ENCODE peak calls at places on chromosomes 4 and X, in four cellular contexts. R is activated T-cell treated with anti-CD3 and anti-CD28 coated beads, Interleukin-2, amount 50 U/mL, for 48 hours; N is cerebellar cortex; S is IMR-90. W is an unnamed sample.

GRCh38 chr4:87679449-87680169 is 29.5 kb downstream of the DMP1 start:
- DNase-seq in R (peak), N (peak), S (peak), W (peak)

GRCh38 chr4:25377572-25377882 is 464 bp downstream of the ANAPC4 start:
- DNase-seq in R (no peak), N (no peak), S (no peak), W (no peak)

GRCh38 chr4:157918036-157918832 is 254.6 kb downstream of the GASK1B start:
- DNase-seq in R (no peak), N (no peak), S (no peak), W (no peak)

GRCh38 chr4:144732584-144733130 is 86.7 kb downstream of the HHIP start:
- DNase-seq in R (no peak), N (no peak), S (peak), W (no peak)

GRCh38 chrX:152573866-152574265 is 63.8 kb upstream of the GABRQ start:
- DNase-seq in R (no peak), N (no peak), S (no peak), W (no peak)

GRCh38 chr4:101068115-101068514 is 279.2 kb downstream of the PPP3CA start:
- DNase-seq in R (no peak), N (peak), S (no peak), W (no peak)

GRCh38 chrX:24283122-24283789 is 30.6 kb downstream of the SUPT20HL2 start:
- DNase-seq in R (no peak), N (no peak), S (no peak), W (no peak)

GRCh38 chrX:41131766-41132165 is 46.5 kb downstream of the USP9X start:
- DNase-seq in R (no peak), N (no peak), S (no peak), W (no peak)

GRCh38 chr4:75672461-75673026 is 667 bp downstream of the G3BP2 start:
- DNase-seq in R (peak), N (peak), S (peak), W (peak)

GRCh38 chrX:17812763-17813162 is 48.3 kb downstream of the RAI2 start:
- DNase-seq in R (no peak), N (peak), S (no peak), W (no peak)

GRCh38 chr4:184328022-184328736 is 110.5 kb upstream of the ENPP6 start:
- DNase-seq in R (no peak), N (no peak), S (no peak), W (no peak)

GRCh38 chr4:153542835-153543234 is 76.7 kb downstream of the TMEM131L start:
- DNase-seq in R (no peak), N (no peak), S (no peak), W (no peak)

GRCh38 chrX:103488332-103488731 is 31.0 kb downstream of the RAB40A start:
- DNase-seq in R (no peak), N (peak), S (no peak), W (no peak)

GRCh38 chr4:70945046-70945445 is 42.9 kb downstream of the MOB1B start:
- DNase-seq in R (no peak), N (no peak), S (peak), W (no peak)

GRCh38 chrX:39972340-39972739 is 125.4 kb downstream of the BCOR start:
- DNase-seq in R (no peak), N (no peak), S (peak), W (peak)

GRCh38 chr4:37549003-37549402 is 137.2 kb downstream of the RELL1 start:
- DNase-seq in R (no peak), N (no peak), S (peak), W (peak)

GRCh38 chrX:103584606-103585005 is 709 bp upstream of the TCEAL4 start:
- DNase-seq in R (no peak), N (peak), S (no peak), W (peak)

GRCh38 chrX:133937022-133937421 is 48.4 kb downstream of the GPC3 start:
- DNase-seq in R (no peak), N (no peak), S (no peak), W (no peak)

GRCh38 chr4:113772319-113772718 is 10.8 kb upstream of the CAMK2D start:
- DNase-seq in R (no peak), N (no peak), S (no peak), W (no peak)

GRCh38 chrX:78708830-78709229 is 38.7 kb upstream of the LPAR4 start:
- DNase-seq in R (no peak), N (no peak), S (no peak), W (no peak)

GRCh38 chr4:61915501-61915900 is 715.4 kb downstream of the ADGRL3 start:
- DNase-seq in R (no peak), N (no peak), S (no peak), W (no peak)

GRCh38 chr4:109164011-109164410 is 138.4 kb downstream of the COL25A1 start:
- DNase-seq in R (no peak), N (no peak), S (peak), W (peak)

GRCh38 chr4:20194079-20195013 is 57.4 kb upstream of the SLIT2 start:
- DNase-seq in R (no peak), N (no peak), S (peak), W (peak)

GRCh38 chr4:168589154-168589553 is 92.3 kb downstream of the PALLD start:
- DNase-seq in R (no peak), N (no peak), S (peak), W (peak)

GRCh38 chr4:105586638-105587328 is 34.4 kb downstream of the ARHGEF38 start:
- DNase-seq in R (no peak), N (no peak), S (no peak), W (no peak)

GRCh38 chr4:174037631-174038030 is 245.8 kb downstream of the FBXO8 start:
- DNase-seq in R (no peak), N (no peak), S (no peak), W (no peak)

GRCh38 chr4:184475096-184475461 is 729 bp upstream of the IRF2 start:
- DNase-seq in R (peak), N (no peak), S (peak), W (peak)

GRCh38 chrX:13197961-13198761 is 121.7 kb downstream of the ATXN3L start:
- DNase-seq in R (no peak), N (no peak), S (no peak), W (no peak)

GRCh38 chr4:112739442-112739841 is 102.5 kb downstream of the LARP7 start:
- DNase-seq in R (no peak), N (no peak), S (no peak), W (no peak)

GRCh38 chr4:80535551-80535950 is 200.0 kb downstream of the CFAP299 start:
- DNase-seq in R (no peak), N (no peak), S (no peak), W (no peak)

GRCh38 chr4:43374352-43374751 is 481.8 kb downstream of the GRXCR1 start:
- DNase-seq in R (no peak), N (peak), S (peak), W (peak)

GRCh38 chr4:152257601-152258066 is 278.3 kb downstream of the FBXW7 start:
- DNase-seq in R (no peak), N (no peak), S (peak), W (peak)